ENCODE peak calls at places on chromosomes 13 and 19, in seven cellular contexts. N is PC-3, T is PC-9, W is OCI-LY7, U is astrocyte, E is neural progenitor cell, C is MM.1S. F is an unnamed sample. For H3K9me3, the result is how much of the 10 kb centered on the place peaks cover.

GRCh38 chr19:16259385-16260159 is 61.9 kb downstream of the AP1M1 start:
- DNase-seq in U (no peak), T (no peak), E (no peak), W (peak), N (no peak), C (peak), F (peak)

GRCh38 chr19:4066682-4067395 is at the start of gene ZBTB7A:
- DNase-seq in N (peak), T (peak), E (peak), U (peak), C (peak), W (peak), F (peak)

GRCh38 chr13:37263881-37264280 is 158.4 kb upstream of the CSNK1A1L start:
- DNase-seq in N (no peak), W (no peak), E (peak), U (no peak), C (no peak), T (no peak), F (no peak)

GRCh38 chr19:5953680-5954213 is 24.2 kb downstream of the RANBP3 start:
- DNase-seq in E (no peak), N (no peak), C (no peak), U (peak), T (no peak), W (no peak), F (peak)

GRCh38 chr19:10603084-10603872 is 16.2 kb upstream of the AP1M2 start:
- DNase-seq in T (peak), E (peak), U (no peak), C (no peak), W (peak), N (no peak), F (peak)

GRCh38 chr13:114130131-114130707 is 2.2 kb downstream of the RASA3 start:
- DNase-seq in W (no peak), C (no peak), U (no peak), T (no peak), N (no peak), E (peak), F (no peak)

GRCh38 chr13:59477011-59477410 is 686.7 kb downstream of the DIAPH3 start:
- DNase-seq in C (no peak), E (no peak), T (no peak), U (no peak), W (peak), N (no peak), F (no peak)

GRCh38 chr19:14775855-14776254 is 2.5 kb downstream of the ADGRE2 start:
- DNase-seq in U (no peak), E (no peak), N (no peak), T (no peak), W (no peak), C (no peak), F (peak)

GRCh38 chr13:79989251-79989661 is 351.7 kb downstream of the SPRY2 start:
- DNase-seq in T (peak), N (peak), E (no peak), C (no peak), W (no peak), U (peak), F (no peak)

GRCh38 chr13:109787135-109787954 is 962 bp upstream of the IRS2 start:
- DNase-seq in T (peak), N (peak), U (no peak), W (peak), E (peak), C (peak), F (no peak)

GRCh38 chr13:99307247-99307646 is at the start of gene GPR183:
- DNase-seq in T (no peak), W (no peak), E (no peak), C (no peak), U (no peak), N (no peak), F (no peak)

GRCh38 chr13:45674908-45675307 is 27.2 kb upstream of the CBY2 start:
- DNase-seq in N (peak), T (no peak), W (no peak), U (peak), C (no peak), E (peak), F (peak)

GRCh38 chr13:102097708-102098107 is 304.1 kb downstream of the FGF14 start:
- DNase-seq in N (no peak), W (no peak), E (no peak), C (no peak), T (no peak), U (no peak), F (no peak)

GRCh38 chr13:30667014-30667413 is 49.3 kb downstream of the USPL1 start:
- DNase-seq in U (no peak), C (no peak), W (no peak), E (no peak), T (no peak), N (no peak), F (no peak)

GRCh38 chr13:79898996-79899395 is 418.0 kb downstream of the NDFIP2 start:
- DNase-seq in N (no peak), U (no peak), T (no peak), W (no peak), E (no peak), C (no peak), F (no peak)

GRCh38 chr13:82002693-82003092 is 1661.8 kb upstream of the SPRY2 start:
- DNase-seq in W (no peak), C (no peak), E (no peak), T (no peak), N (no peak), U (no peak), F (no peak)

GRCh38 chr13:42355118-42355840 is 83.3 kb downstream of the AKAP11 start:
- DNase-seq in E (peak), U (no peak), W (no peak), N (no peak), C (no peak), T (no peak), F (peak)

GRCh38 chr19:1525343-1525742 is 1.5 kb downstream of the PLK5 start:
- DNase-seq in E (no peak), N (no peak), C (no peak), T (no peak), U (no peak), W (no peak), F (peak)

GRCh38 chr13:19596960-19597361 is 35.6 kb upstream of the TPTE2 start:
- DNase-seq in U (peak), C (no peak), N (peak), E (no peak), T (peak), W (no peak), F (no peak)

GRCh38 chr13:65497265-65497664 is 1732.9 kb downstream of the PCDH9 start:
- DNase-seq in W (no peak), E (no peak), C (no peak), N (peak), T (peak), U (peak), F (no peak)

GRCh38 chr19:15869109-15869555 is 28.7 kb downstream of the CYP4F2 start:
- DNase-seq in E (no peak), N (peak), W (peak), U (no peak), T (peak), C (no peak), F (peak)

GRCh38 chr13:80359459-80360297 is 18.8 kb upstream of the SPRY2 start:
- DNase-seq in E (peak), C (no peak), N (no peak), U (peak), W (no peak), T (no peak), F (peak)

GRCh38 chr19:1274081-1274851 is 1.1 kb upstream of the FAM174C start:
- DNase-seq in C (no peak), W (no peak), U (no peak), E (no peak), N (no peak), T (no peak), F (no peak)

GRCh38 chr19:9847087-9847671 is 12.1 kb downstream of the PIN1 start:
- DNase-seq in U (peak), T (no peak), W (no peak), C (no peak), E (peak), N (peak), F (peak)

GRCh38 chr19:35462476-35462953 is 14.5 kb downstream of the FFAR2 start:
- DNase-seq in N (no peak), W (peak), E (no peak), U (no peak), T (no peak), C (peak), F (no peak)

GRCh38 chr13:112892759-112893569 is 76.0 kb upstream of the MCF2L start:
- DNase-seq in U (no peak), N (no peak), C (no peak), E (peak), T (no peak), W (no peak), F (peak)

GRCh38 chr13:101140087-101140770 is 276.1 kb downstream of the NALCN start:
- DNase-seq in C (no peak), N (no peak), W (no peak), T (no peak), E (no peak), U (no peak), F (no peak)

GRCh38 chr13:49681837-49682236 is 9.4 kb downstream of the EBPL start:
- DNase-seq in C (no peak), E (peak), W (no peak), T (no peak), N (peak), U (peak), F (no peak)

GRCh38 chr13:99269627-99270252 is 11.6 kb upstream of the GPR18 start:
- DNase-seq in U (peak), N (peak), E (peak), W (peak), T (no peak), C (peak), F (peak)

GRCh38 chr19:31339405-31339804 is 9.8 kb downstream of the TSHZ3 start:
- DNase-seq in C (no peak), T (no peak), N (no peak), W (peak), E (no peak), U (peak), F (no peak)

GRCh38 chr19:51079486-51080110 is 3.1 kb downstream of the KLK14 start:
- DNase-seq in W (no peak), N (no peak), E (no peak), C (no peak), U (no peak), T (no peak), F (peak)

GRCh38 chr13:76790519-76791289 is 95.5 kb downstream of the KCTD12 start:
- DNase-seq in E (no peak), C (no peak), T (no peak), N (no peak), W (no peak), U (no peak), F (peak)
- H2AFZ ChIP-seq in E (no peak), C (no peak), T (peak), N (no peak), W (no peak), U (peak), F (no peak)

GRCh38 chr13:41054212-41054877 is 7.0 kb upstream of the WBP4 start:
- DNase-seq in T (no peak), N (peak), E (peak), W (peak), U (peak), C (peak), F (peak)
- H3K9me3 ChIP-seq in T (under half), N (under half), E (under half), W (under half), U (under half), C (under half), F (under half)

GRCh38 chr19:18507727-18508440 is 14.0 kb downstream of the ELL start:
- DNase-seq in T (no peak), U (no peak), N (no peak), E (no peak), W (no peak), C (no peak), F (peak)
- TF ChIP-seq CTCF in T (no peak), U (no peak), N (no peak), E (no peak), W (no peak), C (no peak), F (no peak)

GRCh38 chr13:74978596-74978995 is 503.4 kb downstream of the TBC1D4 start:
- DNase-seq in T (no peak), N (no peak), E (no peak), C (no peak), W (no peak), U (no peak), F (no peak)
- H2AFZ ChIP-seq in T (no peak), N (no peak), E (peak), C (peak), W (no peak), U (no peak), F (no peak)

GRCh38 chr19:41744850-41745249 is 10.5 kb upstream of the CEACAM6 start:
- DNase-seq in N (no peak), C (no peak), E (no peak), T (no peak), U (no peak), W (peak), F (no peak)

GRCh38 chr19:41745761-41746160 is 9.6 kb upstream of the CEACAM6 start:
- DNase-seq in T (no peak), E (no peak), W (no peak), C (no peak), U (no peak), N (no peak), F (no peak)

GRCh38 chr19:41741244-41741554 is 14.1 kb upstream of the CEACAM6 start:
- DNase-seq in E (no peak), U (no peak), T (no peak), C (no peak), W (no peak), N (no peak), F (no peak)

GRCh38 chr19:41739361-41739760 is 16.0 kb upstream of the CEACAM6 start:
- DNase-seq in C (no peak), W (no peak), N (peak), E (no peak), U (no peak), T (peak), F (no peak)

GRCh38 chr19:41740415-41741243 is 14.7 kb upstream of the CEACAM6 start:
- DNase-seq in E (no peak), T (peak), C (no peak), N (no peak), U (no peak), W (no peak), F (no peak)
- H3K9me3 ChIP-seq in E (under half), T (under half), C (under half), N (under half), U (under half), W (under half), F (under half)

F was measured in osteoblast.